ENCODE peak calls at places on chromosomes 2 and 18, in four cellular contexts. Z is foreskin fibroblast, W is fibroblast of lung, N is tibial artery. A is an unnamed sample.

GRCh38 chr2:76050196-76050595 is 339.5 kb upstream of the GCFC2 start:
- DNase-seq in Z (no peak), W (no peak), N (no peak), A (no peak)

GRCh38 chr2:96110621-96111256 is 5.6 kb downstream of the ADRA2B start:
- DNase-seq in Z (no peak), W (no peak), N (peak), A (no peak)

GRCh38 chr2:42843131-42843530 is 50.7 kb upstream of the HAAO start:
- DNase-seq in Z (no peak), W (no peak), N (peak), A (peak)

GRCh38 chr2:54560146-54560881 is 104.2 kb downstream of the SPTBN1 start:
- DNase-seq in Z (peak), W (peak), N (peak), A (peak)

GRCh38 chr2:156319811-156320490 is 12.6 kb downstream of the NR4A2 start:
- DNase-seq in Z (peak), W (no peak), N (peak), A (no peak)

GRCh38 chr2:128549646-128550260 is 231.1 kb upstream of the HS6ST1 start:
- DNase-seq in Z (no peak), W (peak), N (no peak), A (no peak)

GRCh38 chr18:5546660-5547059 is 2.9 kb upstream of the EPB41L3 start:
- DNase-seq in Z (peak), W (peak), N (no peak), A (no peak)

GRCh38 chr18:26901020-26901419 is 35.5 kb upstream of the AQP4 start:
- DNase-seq in Z (no peak), W (no peak), N (no peak), A (no peak)

GRCh38 chr2:177908182-177908581 is 164.4 kb downstream of the PDE11A start:
- DNase-seq in Z (no peak), W (no peak), N (no peak), A (peak)

GRCh38 chr2:132276571-132276981 is 114.8 kb upstream of the ANKRD30BL start:
- DNase-seq in Z (no peak), W (no peak), N (no peak), A (no peak)

GRCh38 chr2:33033524-33034150 is 86.9 kb downstream of the LTBP1 start:
- DNase-seq in Z (peak), W (peak), N (no peak), A (peak)
- H3K4me3 ChIP-seq in Z (peak), W (peak), N (peak), A (no peak)

GRCh38 chr2:40487592-40487991 is 35.7 kb upstream of the SLC8A1 start:
- DNase-seq in Z (peak), W (no peak), N (no peak), A (no peak)

GRCh38 chr2:40488927-40489677 is 37.2 kb upstream of the SLC8A1 start:
- DNase-seq in Z (peak), W (peak), N (no peak), A (no peak)

GRCh38 chr2:40485319-40485718 is 33.4 kb upstream of the SLC8A1 start:
- DNase-seq in Z (no peak), W (no peak), N (no peak), A (no peak)

GRCh38 chr2:40488101-40488598 is 36.3 kb upstream of the SLC8A1 start:
- DNase-seq in Z (peak), W (peak), N (no peak), A (no peak)

DNA sequence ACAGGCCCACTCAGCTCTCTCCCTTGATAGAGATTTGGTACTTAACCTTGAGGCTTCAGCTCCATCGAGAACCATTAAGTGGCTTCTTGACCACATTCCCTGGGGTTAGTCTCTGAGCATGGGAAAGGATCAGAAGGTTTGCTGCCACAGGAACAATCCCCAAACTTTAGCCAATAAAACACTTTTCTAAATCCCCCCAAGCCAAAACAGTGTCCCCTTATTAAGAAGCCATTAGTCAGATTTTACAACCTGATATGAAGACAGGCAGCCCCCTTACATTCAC is 37.7 kb upstream of the SLC8A1 start:
- DNase-seq in Z (no peak), W (no peak), N (no peak), A (no peak)
- H3K4me3 ChIP-seq in Z (peak), W (peak), N (peak), A (no peak)

DNA sequence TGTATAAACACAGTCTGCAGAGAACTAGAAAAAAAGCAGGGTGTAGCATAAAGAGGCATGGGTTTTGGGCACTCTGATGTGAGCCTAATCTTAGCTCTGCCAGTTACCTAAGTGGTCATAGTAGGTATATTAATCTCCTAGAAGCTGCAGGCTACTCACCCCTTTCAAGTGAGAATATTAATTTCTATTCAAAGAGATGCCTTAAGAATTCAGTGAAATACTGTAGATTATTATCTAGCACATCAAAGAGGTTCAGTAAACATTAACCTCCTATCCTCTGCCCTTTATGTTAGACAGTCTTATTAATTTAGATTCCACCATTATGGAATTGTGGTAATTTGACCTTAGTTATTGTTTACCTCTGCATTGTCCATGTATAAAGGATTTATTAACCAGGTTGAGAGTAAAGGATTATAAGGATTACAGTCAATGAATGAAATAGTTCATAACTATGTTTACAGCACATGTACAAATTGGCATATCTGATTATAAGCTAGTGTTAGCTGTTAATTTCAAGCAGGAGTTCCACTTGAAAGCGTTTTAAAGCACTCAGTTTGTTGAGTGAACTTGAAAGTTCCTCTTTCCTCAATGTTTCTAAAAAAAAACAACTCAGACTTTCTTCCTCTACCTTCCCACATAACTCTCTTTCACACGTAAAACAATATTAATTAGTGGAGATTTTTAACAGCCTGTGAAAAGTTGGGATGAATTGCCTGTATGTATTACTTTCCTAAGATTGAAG is 150.6 kb upstream of the EPC2 start:
- DNase-seq in Z (no peak), W (no peak), N (no peak), A (no peak)
- H3K4me3 ChIP-seq in Z (no peak), W (no peak), N (no peak), A (no peak)

GRCh38 chr2:33322099-33322498 is 154.3 kb upstream of the RASGRP3 start:
- DNase-seq in Z (peak), W (peak), N (no peak), A (no peak)
- H3K4me3 ChIP-seq in Z (peak), W (no peak), N (no peak), A (no peak)